ENCODE peak calls at places on chromosomes 13 and 19, in seven cellular contexts. V, Z, L, O, Q, X and U are unnamed samples.

GRCh38 chr19:2569596-2570465 is 93.9 kb downstream of the GADD45B start:
- DNase-seq in V (no peak), Z (no peak), L (no peak), O (no peak), Q (peak; percentile 63), X (no peak), U (no peak)

GRCh38 chr13:30818323-30818960 is 83.1 kb downstream of the ALOX5AP start:
- DNase-seq in V (no peak), Z (no peak), L (no peak), O (no peak), Q (no peak), X (peak; percentile 87), U (no peak)

GRCh38 chr19:45901432-45901903 is 945 bp downstream of the MYPOP start:
- DNase-seq in V (no peak), Z (peak; percentile 73), L (peak; percentile 22), O (no peak), Q (peak; percentile 84), X (peak; percentile 42), U (no peak)

GRCh38 chr19:23764781-23765180 is 6.1 kb upstream of the ZNF681 start:
- DNase-seq in V (no peak), Z (no peak), L (no peak), O (no peak), Q (no peak), X (no peak), U (no peak)

GRCh38 chr13:110359840-110360301 is 52.8 kb downstream of the COL4A2 start:
- DNase-seq in V (no peak), Z (peak; percentile 38), L (no peak), O (peak; percentile 83), Q (no peak), X (peak; percentile 97), U (no peak)

GRCh38 chr19:54399189-54399588 is 16.1 kb upstream of the TTYH1 start:
- DNase-seq in V (no peak), Z (no peak), L (no peak), O (no peak), Q (no peak), X (no peak), U (no peak)

GRCh38 chr19:13267131-13267530 is 116.9 kb downstream of the IER2 start:
- DNase-seq in V (no peak), Z (no peak), L (no peak), O (no peak), Q (no peak), X (no peak), U (no peak)

GRCh38 chr19:45693168-45693788 is 812 bp downstream of the QPCTL start:
- DNase-seq in V (peak; percentile 80), Z (peak; percentile 95), L (peak; percentile 63), O (no peak), Q (peak; percentile 93), X (peak; percentile 57), U (peak; percentile 59)

GRCh38 chr13:33015791-33016323 is 366 bp upstream of the KL start:
- DNase-seq in V (peak; percentile 51), Z (peak; percentile 73), L (no peak), O (no peak), Q (peak; percentile 80), X (no peak), U (no peak)

GRCh38 chr19:55156202-55157063 is 1.1 kb downstream of the TNNI3 start:
- DNase-seq in V (no peak), Z (peak; percentile 98), L (no peak), O (no peak), Q (peak; percentile 81), X (peak; percentile 44), U (no peak)

GRCh38 chr13:53217221-53217620 is 188.6 kb downstream of the OLFM4 start:
- DNase-seq in V (no peak), Z (no peak), L (no peak), O (no peak), Q (no peak), X (no peak), U (no peak)

GRCh38 chr19:30393046-30393445 is 20.9 kb downstream of the ZNF536 start:
- DNase-seq in V (no peak), Z (peak; percentile 28), L (no peak), O (no peak), Q (no peak), X (no peak), U (no peak)

GRCh38 chr13:79992111-79992510 is 348.8 kb downstream of the SPRY2 start:
- DNase-seq in V (no peak), Z (no peak), L (no peak), O (no peak), Q (no peak), X (no peak), U (no peak)

GRCh38 chr13:79658333-79658975 is 177.5 kb downstream of the NDFIP2 start:
- DNase-seq in V (no peak), Z (no peak), L (no peak), O (no peak), Q (no peak), X (no peak), U (no peak)

GRCh38 chr13:62710766-62711165 is 1295.1 kb upstream of the PCDH20 start:
- DNase-seq in V (no peak), Z (no peak), L (no peak), O (no peak), Q (no peak), X (no peak), U (no peak)
- H3K9me3 ChIP-seq in V (peaks cover 4% of the 10 kb centered on the region), Z (peaks cover 7% of the 10 kb centered on the region), L (no peaks in the 10 kb centered on the region), O (peaks cover 5% of the 10 kb centered on the region), Q (no peaks in the 10 kb centered on the region), X (no peaks in the 10 kb centered on the region), U (no peaks in the 10 kb centered on the region)

DNA sequence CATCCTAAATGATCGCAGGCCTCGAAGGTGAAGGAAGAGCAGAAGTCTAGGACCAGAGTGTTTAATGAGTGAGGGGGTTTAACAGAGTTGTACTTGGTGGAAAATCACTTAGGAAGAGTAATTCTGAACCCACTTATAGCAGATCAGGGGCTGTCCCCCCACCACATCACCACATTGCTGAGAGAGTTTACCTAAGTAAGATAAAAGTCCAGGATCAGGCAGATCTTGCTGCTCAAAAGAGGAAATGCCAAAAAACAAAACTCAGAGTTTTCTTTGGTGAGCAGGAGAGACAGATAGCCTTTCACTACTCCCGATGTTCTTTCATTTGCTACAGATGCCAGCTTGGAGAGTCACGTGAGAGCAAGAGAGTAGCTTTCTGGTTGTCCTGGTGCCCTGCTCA is 15.4 kb downstream of the ZNF317 start:
- DNase-seq in V (no peak), Z (no peak), L (no peak), O (no peak), Q (no peak), X (no peak), U (no peak)
- H3K9me3 ChIP-seq in V (peaks cover 68% of the 10 kb centered on the region), Z (peaks cover 98% of the 10 kb centered on the region), L (no peaks in the 10 kb centered on the region), O (peaks cover 83% of the 10 kb centered on the region), Q (no peaks in the 10 kb centered on the region), X (peaks cover 64% of the 10 kb centered on the region), U (peaks cover 4% of the 10 kb centered on the region)

GRCh38 chr19:44255705-44256411 is 3.8 kb upstream of the ZNF233 start:
- DNase-seq in V (no peak), Z (no peak), L (no peak), O (no peak), Q (no peak), X (no peak), U (no peak)
- H3K9me3 ChIP-seq in V (peaks cover 95% of the 10 kb centered on the region), Z (peaks cover 62% of the 10 kb centered on the region), L (peaks cover 29% of the 10 kb centered on the region), O (peaks cover 8% of the 10 kb centered on the region), Q (peaks cover 12% of the 10 kb centered on the region), X (peaks cover 23% of the 10 kb centered on the region), U (peaks cover 18% of the 10 kb centered on the region)

GRCh38 chr19:52070496-52070895 is 21.9 kb upstream of the ZNF432 start:
- DNase-seq in V (no peak), Z (no peak), L (no peak), O (no peak), Q (no peak), X (peak; percentile 44), U (no peak)

GRCh38 chr19:52065399-52065798 is 16.8 kb upstream of the ZNF432 start:
- DNase-seq in V (no peak), Z (no peak), L (no peak), O (no peak), Q (no peak), X (no peak), U (no peak)

GRCh38 chr19:52069653-52070052 is 21.0 kb upstream of the ZNF432 start:
- DNase-seq in V (no peak), Z (no peak), L (no peak), O (no peak), Q (no peak), X (no peak), U (no peak)

GRCh38 chr19:52066258-52066866 is 17.7 kb upstream of the ZNF432 start:
- DNase-seq in V (no peak), Z (no peak), L (no peak), O (no peak), Q (no peak), X (no peak), U (no peak)
- H3K9me3 ChIP-seq in V (peaks cover 99% of the 10 kb centered on the region), Z (peaks cover 99% of the 10 kb centered on the region), L (peaks cover 80% of the 10 kb centered on the region), O (peaks cover 67% of the 10 kb centered on the region), Q (peaks cover 33% of the 10 kb centered on the region), X (peaks cover 82% of the 10 kb centered on the region), U (peaks cover 69% of the 10 kb centered on the region)

GRCh38 chr19:57267294-57267693 is 13.0 kb upstream of the ZNF460 start:
- DNase-seq in V (no peak), Z (no peak), L (no peak), O (no peak), Q (no peak), X (no peak), U (no peak)
- H3K9me3 ChIP-seq in V (no peaks in the 10 kb centered on the region), Z (no peaks in the 10 kb centered on the region), L (no peaks in the 10 kb centered on the region), O (no peaks in the 10 kb centered on the region), Q (no peaks in the 10 kb centered on the region), X (no peaks in the 10 kb centered on the region), U (no peaks in the 10 kb centered on the region)

DNA sequence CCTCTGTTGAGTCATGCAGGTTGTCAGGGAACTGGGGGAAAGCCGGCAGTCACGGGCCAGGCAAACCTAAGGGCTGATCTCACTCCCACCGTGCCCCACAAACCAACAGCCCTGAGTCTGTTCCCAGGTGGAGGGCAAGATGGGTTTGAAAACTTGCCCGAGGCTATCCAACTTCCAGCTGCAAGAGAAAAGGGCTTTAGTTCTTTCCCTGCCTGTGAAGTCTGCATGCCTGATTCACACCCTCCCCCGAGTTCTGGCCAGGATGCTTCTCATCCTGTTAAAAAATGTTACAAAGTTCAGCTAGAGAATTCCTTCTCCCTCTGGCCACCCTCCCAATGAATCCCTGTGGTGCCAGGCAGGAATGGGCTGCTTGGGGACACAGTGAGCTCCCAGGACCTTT is 33.1 kb downstream of the MYO16 start:
- DNase-seq in V (no peak), Z (peak; percentile 58), L (no peak), O (no peak), Q (no peak), X (no peak), U (no peak)
- H3K9me3 ChIP-seq in V (peaks cover 31% of the 10 kb centered on the region), Z (no peaks in the 10 kb centered on the region), L (no peaks in the 10 kb centered on the region), O (no peaks in the 10 kb centered on the region), Q (no peaks in the 10 kb centered on the region), X (peaks cover 4% of the 10 kb centered on the region), U (no peaks in the 10 kb centered on the region)